ENCODE peak calls at places on chromosome 20, in seven cellular contexts. One of them, this sample, is unnamed.

GRCh38 chr20:23120936-23121765 is 35.0 kb upstream of the CD93 start:
- DNase-seq in SK-MEL-5: no peak
- DNase-seq in Calu3: no peak
- DNase-seq in EL: no peak
- DNase-seq in DMS 273 treated with DMSO at 0.1 percent for 48 hours: no peak
- DNase-seq in GM04504: no peak
- DNase-seq in NCI-H748 treated with DMSO at 0.1 percent for 48 hours: no peak
- DNase-seq in this sample: no peak

GRCh38 chr20:31485450-31486339 is 10.6 kb downstream of the REM1 start:
- DNase-seq in SK-MEL-5: no peak
- DNase-seq in Calu3: no peak
- DNase-seq in EL: peak
- DNase-seq in DMS 273 treated with DMSO at 0.1 percent for 48 hours: no peak
- DNase-seq in GM04504: no peak
- DNase-seq in NCI-H748 treated with DMSO at 0.1 percent for 48 hours: no peak
- DNase-seq in this sample: no peak

GRCh38 chr20:24935786-24936525 is 13.1 kb upstream of the CST7 start:
- DNase-seq in SK-MEL-5: no peak
- DNase-seq in Calu3: no peak
- DNase-seq in EL: no peak
- DNase-seq in DMS 273 treated with DMSO at 0.1 percent for 48 hours: no peak
- DNase-seq in GM04504: no peak
- DNase-seq in NCI-H748 treated with DMSO at 0.1 percent for 48 hours: no peak
- DNase-seq in this sample: no peak

GRCh38 chr20:1987826-1988225 is 6.0 kb downstream of the PDYN start:
- DNase-seq in SK-MEL-5: no peak
- DNase-seq in Calu3: no peak
- DNase-seq in EL: peak
- DNase-seq in DMS 273 treated with DMSO at 0.1 percent for 48 hours: no peak
- DNase-seq in GM04504: peak
- DNase-seq in NCI-H748 treated with DMSO at 0.1 percent for 48 hours: no peak
- DNase-seq in this sample: no peak

GRCh38 chr20:64212750-64213149 is 42.8 kb upstream of the PCMTD2 start:
- DNase-seq in SK-MEL-5: no peak
- DNase-seq in Calu3: no peak
- DNase-seq in EL: peak
- DNase-seq in DMS 273 treated with DMSO at 0.1 percent for 48 hours: no peak
- DNase-seq in GM04504: peak
- DNase-seq in NCI-H748 treated with DMSO at 0.1 percent for 48 hours: no peak
- DNase-seq in this sample: no peak

GRCh38 chr20:50876816-50877215 is 54.4 kb downstream of the ADNP start:
- DNase-seq in SK-MEL-5: no peak
- DNase-seq in Calu3: no peak
- DNase-seq in EL: no peak
- DNase-seq in DMS 273 treated with DMSO at 0.1 percent for 48 hours: no peak
- DNase-seq in GM04504: no peak
- DNase-seq in NCI-H748 treated with DMSO at 0.1 percent for 48 hours: no peak
- DNase-seq in this sample: no peak

GRCh38 chr20:40470313-40471260 is 218.4 kb downstream of the MAFB start:
- DNase-seq in SK-MEL-5: no peak
- DNase-seq in Calu3: no peak
- DNase-seq in EL: no peak
- DNase-seq in DMS 273 treated with DMSO at 0.1 percent for 48 hours: no peak
- DNase-seq in GM04504: no peak
- DNase-seq in NCI-H748 treated with DMSO at 0.1 percent for 48 hours: no peak
- DNase-seq in this sample: no peak

GRCh38 chr20:61521680-61522420 is 269.8 kb downstream of the CDH4 start:
- DNase-seq in SK-MEL-5: no peak
- DNase-seq in Calu3: no peak
- DNase-seq in EL: no peak
- DNase-seq in DMS 273 treated with DMSO at 0.1 percent for 48 hours: no peak
- DNase-seq in GM04504: no peak
- DNase-seq in NCI-H748 treated with DMSO at 0.1 percent for 48 hours: no peak
- DNase-seq in this sample: no peak

GRCh38 chr20:39717976-39718375 is 755.8 kb downstream of the DHX35 start:
- DNase-seq in SK-MEL-5: no peak
- DNase-seq in Calu3: no peak
- DNase-seq in EL: no peak
- DNase-seq in DMS 273 treated with DMSO at 0.1 percent for 48 hours: no peak
- DNase-seq in GM04504: no peak
- DNase-seq in NCI-H748 treated with DMSO at 0.1 percent for 48 hours: no peak
- DNase-seq in this sample: no peak

GRCh38 chr20:37945034-37945660 is 42.2 kb downstream of the VSTM2L start:
- DNase-seq in SK-MEL-5: no peak
- DNase-seq in Calu3: no peak
- DNase-seq in EL: no peak
- DNase-seq in DMS 273 treated with DMSO at 0.1 percent for 48 hours: no peak
- DNase-seq in GM04504: no peak
- DNase-seq in NCI-H748 treated with DMSO at 0.1 percent for 48 hours: peak
- DNase-seq in this sample: no peak

GRCh38 chr20:25221592-25222460 is 26.1 kb upstream of the PYGB start:
- DNase-seq in SK-MEL-5: no peak
- DNase-seq in Calu3: no peak
- DNase-seq in EL: no peak
- DNase-seq in DMS 273 treated with DMSO at 0.1 percent for 48 hours: no peak
- DNase-seq in GM04504: no peak
- DNase-seq in NCI-H748 treated with DMSO at 0.1 percent for 48 hours: no peak
- DNase-seq in this sample: no peak

GRCh38 chr20:37147250-37147649 is 31.9 kb upstream of the RPN2 start:
- DNase-seq in SK-MEL-5: no peak
- DNase-seq in Calu3: no peak
- DNase-seq in EL: no peak
- DNase-seq in DMS 273 treated with DMSO at 0.1 percent for 48 hours: no peak
- DNase-seq in GM04504: no peak
- DNase-seq in NCI-H748 treated with DMSO at 0.1 percent for 48 hours: no peak
- DNase-seq in this sample: no peak

GRCh38 chr20:58797371-58798050 is 53.2 kb downstream of the GNAS-AS1 start:
- DNase-seq in SK-MEL-5: no peak
- DNase-seq in Calu3: no peak
- DNase-seq in EL: no peak
- DNase-seq in DMS 273 treated with DMSO at 0.1 percent for 48 hours: no peak
- DNase-seq in GM04504: no peak
- DNase-seq in NCI-H748 treated with DMSO at 0.1 percent for 48 hours: no peak
- DNase-seq in this sample: no peak

This sample was measured in NCI-H1694.